ENCODE peak calls at places on chromosome 2, in nine cellular contexts. B, V, Z, Q, E, O, A, X and S are unnamed samples.

GRCh38 chr2:24559714-24560113 is 68.7 kb downstream of the NCOA1 start:
- DNase-seq in X (no peak), E (no peak), A (no peak), V (no peak), O (no peak), Z (no peak), B (no peak), Q (no peak), S (peak)

GRCh38 chr2:10721344-10722251 is at the start of gene ATP6V1C2:
- DNase-seq in Z (no peak), V (no peak), Q (peak), A (no peak), E (no peak), O (no peak), B (peak), X (peak), S (no peak)

GRCh38 chr2:33292981-33293586 is 183.4 kb upstream of the RASGRP3 start:
- DNase-seq in B (peak), A (no peak), Z (no peak), V (no peak), X (no peak), Q (no peak), E (no peak), O (no peak), S (no peak)

GRCh38 chr2:16739778-16740581 is 74.3 kb upstream of the CYRIA start:
- DNase-seq in Q (no peak), V (no peak), A (no peak), E (peak), X (no peak), B (no peak), O (no peak), Z (no peak), S (no peak)

GRCh38 chr2:226963528-226963927 is 127.7 kb downstream of the RHBDD1 start:
- DNase-seq in E (no peak), V (no peak), O (no peak), B (no peak), X (no peak), Q (peak), Z (no peak), A (peak), S (no peak)

GRCh38 chr2:82023710-82024109 is 1719.2 kb upstream of the LRRTM1 start:
- DNase-seq in Q (no peak), V (no peak), A (no peak), Z (no peak), B (peak), E (no peak), X (no peak), O (peak), S (no peak)

GRCh38 chr2:72015281-72015680 is 132.4 kb downstream of the CYP26B1 start:
- DNase-seq in E (no peak), B (no peak), O (no peak), V (no peak), A (no peak), X (no peak), Z (no peak), Q (no peak), S (no peak)

GRCh38 chr2:54680397-54681032 is 42.9 kb upstream of the EML6 start:
- DNase-seq in Z (no peak), X (no peak), E (no peak), O (no peak), V (no peak), B (no peak), A (no peak), Q (no peak), S (no peak)

GRCh38 chr2:26696352-26696816 is 3.9 kb downstream of the KCNK3 start:
- DNase-seq in A (peak), B (no peak), E (no peak), Q (no peak), V (peak), O (no peak), X (no peak), Z (no peak), S (no peak)

GRCh38 chr2:72367530-72368225 is 220.0 kb upstream of the CYP26B1 start:
- DNase-seq in B (peak), A (peak), O (no peak), E (peak), V (peak), X (no peak), Q (no peak), Z (no peak), S (no peak)

GRCh38 chr2:237448171-237448570 is 34.2 kb upstream of the COL6A3 start:
- DNase-seq in X (no peak), B (no peak), A (no peak), Q (no peak), V (no peak), O (no peak), Z (no peak), E (no peak), S (no peak)

GRCh38 chr2:43414033-43414432 is 181.8 kb downstream of the THADA start:
- DNase-seq in O (no peak), E (no peak), Z (no peak), V (no peak), A (no peak), Q (no peak), B (no peak), X (no peak), S (no peak)

GRCh38 chr2:43412121-43412753 is 183.6 kb downstream of the THADA start:
- DNase-seq in B (no peak), V (peak), O (no peak), E (no peak), A (no peak), X (no peak), Z (no peak), Q (no peak), S (no peak)

GRCh38 chr2:43417296-43417695 is 178.5 kb downstream of the THADA start:
- DNase-seq in Z (no peak), B (no peak), X (no peak), A (no peak), V (no peak), O (peak), E (no peak), Q (no peak), S (peak)

GRCh38 chr2:43415582-43415981 is 180.3 kb downstream of the THADA start:
- DNase-seq in B (no peak), Q (no peak), Z (no peak), O (no peak), A (no peak), V (no peak), X (no peak), E (no peak), S (no peak)

GRCh38 chr2:43414586-43415125 is 181.2 kb downstream of the THADA start:
- DNase-seq in E (no peak), A (no peak), X (no peak), O (no peak), B (no peak), V (peak), Z (no peak), Q (no peak), S (no peak)
- TF ChIP-seq POLR2AphosphoS5 in E (no peak), A (no peak), X (no peak), O (no peak), B (no peak), V (no peak), Z (no peak), Q (no peak), S (no peak)

DNA sequence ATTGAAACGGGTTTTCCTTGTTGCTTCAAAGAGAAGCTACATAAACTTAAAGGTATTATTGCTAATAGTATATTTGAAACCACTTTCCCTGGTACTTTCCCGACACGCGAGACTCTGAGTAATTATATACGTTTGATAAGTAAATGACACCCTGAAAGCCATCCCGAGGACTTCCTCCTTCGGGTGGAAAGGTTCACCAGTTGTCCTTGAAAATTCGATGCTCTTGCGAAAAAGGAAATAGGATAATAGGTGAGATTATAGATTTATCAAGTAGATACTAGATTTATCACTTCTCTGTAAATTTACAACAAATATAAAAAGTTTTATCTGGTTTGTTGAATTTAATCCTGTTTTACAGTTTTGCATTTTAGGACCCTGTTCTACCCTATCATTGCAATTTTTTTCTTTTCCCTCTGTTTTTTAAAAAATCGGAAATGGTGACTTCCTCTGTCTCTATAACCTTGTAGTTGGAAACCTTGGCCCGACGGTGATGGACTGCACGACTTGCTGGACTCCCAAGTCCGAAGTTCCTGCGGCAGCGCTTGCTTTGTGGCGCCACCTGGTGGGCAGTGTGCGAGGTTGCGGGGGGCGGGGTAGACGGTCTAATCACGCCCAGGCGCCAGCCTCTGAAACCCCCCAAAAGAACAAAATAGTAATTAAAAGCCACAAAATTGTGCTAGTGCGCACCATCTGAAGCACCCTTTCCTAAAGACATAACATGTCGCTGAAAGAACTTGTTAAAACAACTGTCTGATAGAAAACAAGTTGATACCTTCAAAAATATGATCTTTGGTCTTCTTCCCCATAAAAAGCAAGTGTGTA is 982 bp upstream of the DLX2 start:
- DNase-seq in E (peak), B (peak), X (peak), V (peak), O (peak), Q (peak), A (peak), Z (peak), S (no peak)
- TF ChIP-seq POLR2AphosphoS5 in E (no peak), B (no peak), X (no peak), V (no peak), O (no peak), Q (no peak), A (no peak), Z (no peak), S (no peak)

DNA sequence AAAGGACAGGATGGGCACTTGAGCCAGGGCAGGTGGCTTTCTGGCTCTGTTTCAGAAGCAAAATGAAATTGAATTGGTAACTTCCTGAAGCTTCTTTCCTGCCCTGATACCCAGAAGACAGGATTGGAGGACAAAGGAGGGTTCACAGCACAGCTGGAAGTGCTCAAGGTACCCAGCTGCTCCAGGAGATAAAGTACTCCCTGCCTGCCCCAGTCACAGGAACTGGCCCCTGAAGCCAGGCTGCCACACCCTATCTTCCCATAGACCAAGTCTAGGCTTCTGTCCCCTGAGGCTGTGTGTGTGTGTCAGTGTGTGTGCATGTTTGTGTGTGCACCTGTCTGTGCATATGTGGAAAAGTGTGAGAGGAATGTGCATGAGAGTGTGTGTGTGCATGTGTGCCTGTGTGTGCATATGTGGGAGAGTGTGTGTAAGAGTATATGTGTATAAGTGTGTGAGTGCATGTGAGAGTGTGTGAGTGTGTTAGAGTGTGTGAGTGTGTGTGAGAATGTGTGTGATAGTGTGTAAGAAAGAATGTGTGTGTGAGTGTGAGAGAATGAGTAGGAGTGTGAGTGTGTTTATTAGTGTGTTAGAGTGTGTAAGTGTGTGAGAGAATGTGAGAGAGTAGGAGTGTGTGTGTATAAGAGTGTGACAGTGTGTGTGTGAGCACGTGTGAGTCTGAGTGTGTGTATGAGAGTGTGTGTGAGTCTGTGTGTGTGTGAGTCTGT is 21.0 kb downstream of the GYPC start:
- DNase-seq in O (no peak), E (no peak), Z (no peak), A (no peak), X (no peak), Q (peak), V (no peak), B (no peak), S (no peak)
- TF ChIP-seq POLR2AphosphoS5 in O (no peak), E (no peak), Z (no peak), A (no peak), X (no peak), Q (no peak), V (no peak), B (no peak), S (no peak)

DNA sequence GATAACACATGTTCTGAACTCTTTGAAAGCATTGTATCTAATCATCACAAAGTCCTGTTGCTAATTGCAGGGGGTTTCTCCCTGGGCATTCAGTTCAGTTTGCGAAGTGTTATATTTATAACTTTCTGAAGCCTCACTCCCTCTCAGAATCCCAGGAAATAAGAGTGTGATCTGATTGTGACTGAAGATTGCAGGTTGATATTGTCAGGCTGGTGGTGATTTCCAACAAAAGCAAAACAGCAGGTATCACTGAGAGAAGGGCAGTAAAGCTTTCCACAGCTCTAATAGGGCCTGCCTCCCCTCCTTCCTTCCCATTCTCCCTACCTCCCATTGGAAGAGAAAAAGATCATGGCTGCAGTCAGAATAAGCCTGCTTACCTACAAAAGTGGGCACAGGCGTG is 466.7 kb upstream of the FSHR start:
- DNase-seq in B (no peak), X (no peak), E (no peak), Q (no peak), Z (no peak), A (no peak), O (no peak), V (no peak), S (no peak)
- TF ChIP-seq POLR2AphosphoS5 in B (no peak), X (no peak), E (no peak), Q (no peak), Z (no peak), A (no peak), O (no peak), V (no peak), S (no peak)

GRCh38 chr2:207513577-207514257 is 16.0 kb upstream of the CREB1 start:
- DNase-seq in A (no peak), V (peak), O (no peak), E (no peak), X (no peak), B (no peak), Z (no peak), Q (no peak), S (no peak)
- TF ChIP-seq POLR2AphosphoS5 in A (no peak), V (no peak), O (no peak), E (no peak), X (no peak), B (no peak), Z (no peak), Q (no peak), S (no peak)

DNA sequence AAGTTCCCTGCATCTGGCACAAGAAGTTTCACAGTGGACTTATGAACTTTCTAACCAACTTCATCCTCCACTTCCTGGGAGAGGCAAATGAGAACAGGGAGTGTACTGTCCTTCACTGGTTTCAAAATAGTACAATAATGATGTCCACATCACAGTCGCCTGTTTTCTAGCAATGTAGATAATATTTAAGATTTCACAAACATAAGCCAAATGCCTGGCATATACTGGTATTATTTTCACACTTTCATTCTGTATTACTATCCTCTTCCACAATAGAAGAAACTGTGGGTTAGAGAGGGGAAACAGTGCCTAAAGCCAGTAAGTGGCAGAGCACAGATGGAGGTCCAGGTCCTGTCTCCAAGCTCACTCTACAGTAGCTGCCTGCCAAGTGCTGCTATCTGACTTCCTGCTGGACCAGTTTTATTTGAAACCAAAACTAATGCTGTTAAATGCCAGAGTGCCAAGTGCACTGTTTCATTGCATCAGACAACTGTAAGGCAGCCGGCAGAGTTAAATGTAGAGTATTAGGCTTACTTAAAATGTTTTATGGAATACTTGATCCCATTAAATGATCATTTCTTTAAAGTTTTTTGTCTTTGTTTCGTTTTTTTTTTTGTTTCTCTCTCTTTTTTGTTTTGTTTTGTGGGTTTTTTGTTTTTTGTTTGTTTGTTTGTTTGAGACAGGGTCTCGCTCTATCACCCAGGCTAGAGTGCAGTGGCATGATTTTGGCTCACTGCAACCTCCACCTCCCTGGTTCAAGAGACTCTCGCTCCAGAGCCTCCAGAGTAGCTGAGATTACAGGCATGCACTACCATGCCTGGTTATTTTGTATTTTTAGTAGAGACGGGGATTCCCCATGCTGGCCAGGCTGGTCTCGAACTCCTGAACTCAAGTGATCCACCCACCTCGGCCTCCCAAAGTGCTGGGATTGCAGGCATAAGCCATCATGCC is 15.1 kb downstream of the COBLL1 start:
- DNase-seq in V (peak), X (no peak), A (no peak), E (peak), Z (no peak), B (peak), Q (no peak), O (no peak), S (peak)
- TF ChIP-seq POLR2AphosphoS5 in V (no peak), X (no peak), A (no peak), E (no peak), Z (no peak), B (no peak), Q (no peak), O (no peak), S (no peak)

GRCh38 chr2:186170693-186171092 is 315.4 kb upstream of the ZC3H15 start:
- DNase-seq in X (no peak), Q (no peak), O (no peak), Z (no peak), B (no peak), E (no peak), A (no peak), V (no peak), S (no peak)
- TF ChIP-seq POLR2AphosphoS5 in X (no peak), Q (no peak), O (no peak), Z (no peak), B (no peak), E (no peak), A (no peak), V (no peak), S (no peak)

GRCh38 chr2:45691600-45691999 is 40.1 kb downstream of the PRKCE start:
- DNase-seq in X (no peak), Q (no peak), E (no peak), Z (no peak), B (no peak), O (no peak), A (no peak), V (no peak), S (no peak)

GRCh38 chr2:45688479-45689298 is 37.2 kb downstream of the PRKCE start:
- DNase-seq in A (no peak), E (no peak), O (no peak), X (no peak), Z (no peak), Q (no peak), B (no peak), V (no peak), S (no peak)

GRCh38 chr2:45690223-45690622 is 38.7 kb downstream of the PRKCE start:
- DNase-seq in B (no peak), Q (no peak), E (no peak), V (no peak), O (no peak), A (no peak), X (no peak), Z (no peak), S (no peak)

GRCh38 chr2:45691152-45691551 is 39.7 kb downstream of the PRKCE start:
- DNase-seq in O (no peak), B (no peak), Q (no peak), A (no peak), X (no peak), Z (no peak), V (no peak), E (no peak), S (no peak)

GRCh38 chr2:45692566-45692965 is 41.1 kb downstream of the PRKCE start:
- DNase-seq in Z (no peak), O (no peak), A (no peak), B (no peak), E (no peak), Q (no peak), V (no peak), X (no peak), S (no peak)
- TF ChIP-seq POLR2AphosphoS5 in Z (no peak), O (no peak), A (no peak), B (no peak), E (no peak), Q (no peak), V (no peak), X (no peak), S (no peak)

DNA sequence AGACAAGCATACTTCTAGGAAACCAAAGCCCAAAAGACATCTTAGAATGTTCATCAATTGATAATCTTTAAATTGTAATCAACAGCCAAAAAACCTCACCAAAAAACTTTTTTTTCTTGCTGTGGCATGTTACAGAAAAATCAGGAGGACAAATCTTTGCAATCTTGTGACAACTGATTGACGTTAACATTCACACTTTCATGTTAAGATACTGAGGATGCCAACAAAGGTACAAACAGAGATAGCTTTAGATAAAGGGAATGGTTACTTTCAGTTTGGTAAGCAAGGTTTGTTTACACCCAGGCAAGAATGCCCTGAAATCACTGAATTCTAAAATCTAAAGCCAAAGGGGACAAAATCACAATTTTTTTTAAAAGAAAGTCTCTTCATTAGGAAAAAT is 92.4 kb downstream of the ZAP70 start:
- DNase-seq in V (no peak), O (no peak), B (no peak), X (no peak), E (no peak), Z (no peak), A (no peak), Q (no peak), S (no peak)
- TF ChIP-seq POLR2AphosphoS5 in V (no peak), O (no peak), B (no peak), X (no peak), E (no peak), Z (no peak), A (no peak), Q (no peak), S (no peak)